ENCODE peak calls at places on chromosomes 11 and 22, in nine cellular contexts. B is Right ventricle myocardium superior; H is transverse colon; V is activated CD8-positive, alpha-beta memory T cell treated with anti-CD3 and anti-CD28 coated beads for 24 hours; M is NCI-H2029; C is stimulated activated CD8-positive, alpha-beta memory T cell treated with anti-CD3 and anti-CD28 coated beads, Interleukin-7, amount 100 ng/mL, for 4 hours; A is heart left ventricle; O is OCI-LY7; W is AG20443. X is an unnamed sample.

GRCh38 chr11:114315749-114316368 is 19.7 kb downstream of the NNMT start:
- DNase-seq in M (peak), W (no peak), V (no peak), A (no peak), C (no peak), O (no peak), H (peak), B (no peak), X (no peak)

GRCh38 chr11:66339686-66340483 is 3.7 kb upstream of the RIN1 start:
- DNase-seq in O (no peak), M (no peak), W (no peak), A (no peak), H (no peak), C (no peak), B (peak), V (no peak), X (peak)

GRCh38 chr22:49354516-49355205 is 473.0 kb downstream of the BRD1 start:
- DNase-seq in B (no peak), M (no peak), A (no peak), O (peak), W (no peak), H (no peak), V (peak), C (no peak), X (peak)

GRCh38 chr11:109668973-109669634 is 247.1 kb downstream of the C11orf87 start:
- DNase-seq in C (no peak), V (no peak), W (peak), H (no peak), M (no peak), O (no peak), B (no peak), A (no peak), X (no peak)

GRCh38 chr22:28920757-28921584 is 37.6 kb downstream of the ZNRF3 start:
- DNase-seq in A (no peak), C (no peak), H (no peak), B (no peak), O (peak), M (no peak), W (no peak), V (no peak), X (no peak)

GRCh38 chr22:36237462-36238347 is 1.6 kb downstream of the APOL2 start:
- DNase-seq in H (peak), V (peak), M (no peak), A (no peak), B (no peak), O (peak), C (no peak), W (peak), X (no peak)

GRCh38 chr11:77619576-77620198 is 17.9 kb downstream of the CLNS1A start:
- DNase-seq in C (no peak), V (no peak), B (no peak), H (no peak), W (peak), O (peak), M (peak), A (no peak), X (no peak)

GRCh38 chr22:32789797-32790620 is 11.5 kb upstream of the TIMP3 start:
- DNase-seq in O (no peak), M (no peak), A (no peak), W (no peak), C (no peak), B (no peak), V (no peak), H (no peak), X (no peak)

GRCh38 chr11:76642341-76642740 is 28.2 kb downstream of the LRRC32 start:
- DNase-seq in B (no peak), A (no peak), M (no peak), H (no peak), V (peak), C (peak), W (no peak), O (no peak), X (no peak)

GRCh38 chr11:4748435-4748834 is 21.3 kb downstream of the OR51F1 start:
- DNase-seq in O (no peak), B (no peak), C (no peak), H (no peak), A (no peak), V (no peak), W (no peak), M (no peak), X (no peak)